ENCODE peak calls at places on chromosomes 4 and X, in seven cellular contexts. E is WERI-Rb-1; P is effector memory CD4-positive, alpha-beta T cell; Y is endothelial cell; A is body of pancreas; W is IMR-90; C is fibroblast of the aortic adventitia. I is an unnamed sample.

GRCh38 chrX:112147206-112147605 is 64.6 kb upstream of the TRPC5 start:
- DNase-seq in A (peak; percentile 33), Y (peak; percentile 6), E (peak; percentile 45), P (no peak), W (peak; percentile 29), C (no peak), I (peak; percentile 15)

GRCh38 chr4:8607603-8608481 is 15.3 kb downstream of the CPZ start:
- DNase-seq in C (no peak), P (no peak), A (peak; percentile 52), Y (peak; percentile 86), E (peak; percentile 73), W (no peak), I (peak; percentile 81)

GRCh38 chr4:1713003-1713397 is 881 bp upstream of the SLBP start:
- DNase-seq in Y (no peak), A (no peak), W (no peak), E (no peak), C (no peak), P (no peak), I (no peak)

GRCh38 chrX:35841872-35842271 is 43.7 kb downstream of the MAGEB16 start:
- DNase-seq in P (no peak), A (no peak), C (no peak), E (no peak), Y (no peak), W (no peak), I (no peak)

GRCh38 chr4:38387348-38387747 is 276.7 kb upstream of the KLF3 start:
- DNase-seq in Y (no peak), P (no peak), A (peak; percentile 79), C (peak; percentile 99), E (no peak), W (peak; percentile 6), I (peak; percentile 90)

GRCh38 chr4:48033825-48034413 is 17.3 kb downstream of the NIPAL1 start:
- DNase-seq in P (peak; percentile 36), Y (peak; percentile 33), C (peak; percentile 16), E (peak; percentile 53), W (peak; percentile 3), A (peak; percentile 66), I (peak; percentile 48)

GRCh38 chrX:154322890-154323289 is 27.3 kb downstream of the TKTL1 start:
- DNase-seq in A (no peak), E (no peak), P (no peak), W (no peak), Y (no peak), C (no peak), I (no peak)

GRCh38 chr4:188971125-188971524 is 831.9 kb downstream of the TRIML1 start:
- DNase-seq in E (no peak), W (peak; percentile 28), Y (no peak), P (no peak), A (no peak), C (no peak), I (no peak)

GRCh38 chr4:128675083-128675482 is 134.4 kb upstream of the JADE1 start:
- DNase-seq in Y (no peak), C (peak; percentile 65), P (no peak), W (no peak), E (no peak), A (no peak), I (no peak)

GRCh38 chrX:130915302-130915701 is 12.3 kb upstream of the ENOX2 start:
- DNase-seq in E (no peak), A (no peak), W (peak; percentile 37), C (peak; percentile 29), P (no peak), Y (no peak), I (no peak)

GRCh38 chrX:45077748-45078424 is 122.8 kb downstream of the DIPK2B start:
- DNase-seq in Y (no peak), C (peak; percentile 3), P (no peak), W (no peak), E (no peak), A (no peak), I (no peak)

GRCh38 chr4:188613976-188614375 is 474.7 kb downstream of the TRIML1 start:
- DNase-seq in E (no peak), Y (no peak), W (no peak), P (no peak), A (no peak), C (no peak), I (no peak)

GRCh38 chrX:137566746-137567473 is 983 bp downstream of the ZIC3 start:
- DNase-seq in A (no peak), W (no peak), P (no peak), Y (no peak), C (no peak), E (no peak), I (no peak)

GRCh38 chr4:48129307-48130014 is 4.6 kb downstream of the TXK start:
- DNase-seq in C (peak; percentile 7), Y (no peak), E (no peak), P (no peak), W (no peak), A (peak; percentile 16), I (no peak)

GRCh38 chrX:19670854-19671620 is 155.7 kb upstream of the MAP3K15 start:
- DNase-seq in E (no peak), C (peak; percentile 82), Y (no peak), P (no peak), A (no peak), W (peak; percentile 79), I (no peak)

GRCh38 chr4:26431461-26432165 is 58.7 kb downstream of the CCKAR start:
- DNase-seq in E (no peak), W (peak; percentile 55), C (peak; percentile 41), P (no peak), Y (no peak), A (no peak), I (no peak)

GRCh38 chr4:137998666-137999429 is 243.3 kb downstream of the SLC7A11 start:
- DNase-seq in W (peak; percentile 63), E (no peak), C (peak; percentile 71), Y (no peak), P (no peak), A (no peak), I (no peak)

GRCh38 chr4:8853249-8853648 is 18.4 kb downstream of the HMX1 start:
- DNase-seq in P (no peak), A (no peak), C (no peak), W (no peak), E (no peak), Y (no peak), I (no peak)

GRCh38 chr4:121421594-121421993 is 40.8 kb upstream of the QRFPR start:
- DNase-seq in E (peak; percentile 26), A (no peak), Y (no peak), P (no peak), W (no peak), C (peak; percentile 8), I (no peak)

GRCh38 chr4:76950052-76950845 is 697 bp downstream of the SEPTIN11 start:
- DNase-seq in W (no peak), P (peak; percentile 33), C (peak; percentile 49), E (peak; percentile 54), Y (peak; percentile 55), A (peak; percentile 57), I (peak; percentile 56)

GRCh38 chrX:27439771-27440170 is 23.4 kb downstream of the PPP4R3C start:
- DNase-seq in Y (no peak), W (no peak), C (no peak), P (no peak), A (no peak), E (no peak), I (no peak)

GRCh38 chr4:1246901-1247810 is 1.8 kb downstream of the CTBP1 start:
- DNase-seq in W (no peak), P (no peak), E (peak; percentile 20), A (peak; percentile 33), Y (no peak), C (no peak), I (peak; percentile 33)

GRCh38 chr4:8464376-8464775 is 23.8 kb downstream of the TRMT44 start:
- DNase-seq in A (no peak), C (no peak), Y (no peak), E (no peak), W (no peak), P (no peak), I (no peak)

GRCh38 chrX:41273638-41274037 is 60.3 kb upstream of the DDX3X start:
- DNase-seq in A (no peak), Y (no peak), W (no peak), E (no peak), P (no peak), C (peak; percentile 9), I (no peak)

GRCh38 chrX:9906919-9907318 is 60.2 kb upstream of the CLDN34 start:
- DNase-seq in P (no peak), A (no peak), C (no peak), Y (peak; percentile 17), E (no peak), W (no peak), I (no peak)

GRCh38 chr4:71732706-71733105 is 51.2 kb downstream of the GC start:
- DNase-seq in W (peak; percentile 58), Y (no peak), C (peak; percentile 54), A (no peak), P (no peak), E (no peak), I (no peak)

GRCh38 chr4:7055990-7056325 is 11.9 kb downstream of the GRPEL1 start:
- DNase-seq in Y (no peak), A (no peak), P (no peak), C (no peak), E (no peak), W (no peak), I (no peak)

GRCh38 chrX:13188731-13189309 is 131.0 kb downstream of the ATXN3L start:
- DNase-seq in P (no peak), A (no peak), C (peak; percentile 58), E (no peak), Y (no peak), W (no peak), I (no peak)

GRCh38 chrX:101062171-101062570 is 10.3 kb upstream of the TRMT2B start:
- DNase-seq in W (peak; percentile 21), P (no peak), A (no peak), C (peak; percentile 10), Y (no peak), E (no peak), I (no peak)

I was measured in BE2C.